ENCODE peak calls at places on chromosomes 5 and 9, in four cellular contexts. A, X, O and Q are unnamed samples.

GRCh38 chr5:37724395-37725125 is 115.3 kb downstream of the GDNF start:
- DNase-seq in A (no peak), O (no peak), X (no peak), Q (no peak)

GRCh38 chr5:132394681-132395259 is 25.3 kb downstream of the SLC22A5 start:
- DNase-seq in X (no peak), A (no peak), O (no peak), Q (no peak)

GRCh38 chr9:113906411-113907110 is 30.5 kb downstream of the ZNF618 start:
- DNase-seq in X (no peak), A (peak), O (no peak), Q (peak)

GRCh38 chr5:169091396-169091980 is 209.5 kb downstream of the SLIT3 start:
- DNase-seq in X (no peak), A (no peak), O (no peak), Q (no peak)

GRCh38 chr9:95874989-95875304 is 544 bp upstream of the ERCC6L2 start:
- DNase-seq in X (no peak), O (peak), A (no peak), Q (no peak)

GRCh38 chr5:14270212-14270702 is 127.1 kb downstream of the TRIO start:
- DNase-seq in X (no peak), A (no peak), O (peak), Q (peak)

GRCh38 chr5:16864566-16864965 is 71.5 kb downstream of the MYO10 start:
- DNase-seq in A (no peak), X (no peak), O (no peak), Q (no peak)

GRCh38 chr5:5899716-5900115 is 477.2 kb downstream of the ICE1 start:
- DNase-seq in X (no peak), A (no peak), O (no peak), Q (no peak)

GRCh38 chr5:81971086-81971693 is 633 bp upstream of the ATG10 start:
- DNase-seq in X (peak), A (no peak), O (peak), Q (peak)

GRCh38 chr9:125580701-125581286 is 126.2 kb downstream of the MAPKAP1 start:
- DNase-seq in A (no peak), O (no peak), X (peak), Q (no peak)

GRCh38 chr5:140207250-140207954 is 32.4 kb downstream of the CYSTM1 start:
- DNase-seq in X (no peak), A (no peak), O (no peak), Q (no peak)

GRCh38 chr5:132009706-132010405 is 1.6 kb downstream of the ACSL6 start:
- DNase-seq in O (no peak), X (no peak), A (no peak), Q (no peak)

GRCh38 chr9:119148855-119149254 is 220.4 kb downstream of the BRINP1 start:
- DNase-seq in O (no peak), X (no peak), A (no peak), Q (no peak)

GRCh38 chr5:173916233-173916632 is 28.1 kb downstream of the CPEB4 start:
- DNase-seq in X (no peak), A (no peak), O (no peak), Q (no peak)

GRCh38 chr9:93645921-93646639 is 69.7 kb downstream of the PHF2 start:
- DNase-seq in A (no peak), X (no peak), O (no peak), Q (no peak)

GRCh38 chr5:112083623-112084022 is 326.6 kb upstream of the NREP start:
- DNase-seq in O (no peak), X (no peak), A (no peak), Q (peak)

GRCh38 chr5:79806741-79807140 is 117.1 kb downstream of the CMYA5 start:
- DNase-seq in X (no peak), O (no peak), A (no peak), Q (no peak)

GRCh38 chr9:121797056-121797455 is 145.6 kb downstream of the DAB2IP start:
- DNase-seq in A (no peak), X (no peak), O (no peak), Q (no peak)

GRCh38 chr9:20906326-20906725 is 125.1 kb downstream of the HACD4 start:
- DNase-seq in O (no peak), X (no peak), A (no peak), Q (no peak)

GRCh38 chr5:86917117-86917579 is 299.4 kb downstream of the COX7C start:
- DNase-seq in O (no peak), X (no peak), A (peak), Q (peak)

GRCh38 chr9:2559212-2560152 is 62.1 kb upstream of the VLDLR start:
- DNase-seq in O (no peak), X (no peak), A (no peak), Q (peak)

GRCh38 chr5:14009575-14009974 is 65.1 kb upstream of the DNAH5 start:
- DNase-seq in X (no peak), O (no peak), A (no peak), Q (peak)

GRCh38 chr5:53037141-53037859 is 48.1 kb downstream of the ITGA2 start:
- DNase-seq in X (no peak), A (no peak), O (no peak), Q (peak)

GRCh38 chr5:5306696-5307095 is 115.8 kb upstream of the ICE1 start:
- DNase-seq in X (no peak), O (no peak), A (no peak), Q (peak)

GRCh38 chr5:149153193-149153750 is 12.0 kb downstream of the ABLIM3 start:
- DNase-seq in X (no peak), O (no peak), A (no peak), Q (no peak)

GRCh38 chr5:149151717-149152116 is 10.4 kb downstream of the ABLIM3 start:
- DNase-seq in O (no peak), A (no peak), X (no peak), Q (peak)

GRCh38 chr5:149152317-149152746 is 11.0 kb downstream of the ABLIM3 start:
- DNase-seq in A (no peak), O (no peak), X (no peak), Q (peak)

GRCh38 chr5:149154629-149155028 is 13.3 kb downstream of the ABLIM3 start:
- DNase-seq in A (no peak), X (no peak), O (no peak), Q (no peak)

DNA sequence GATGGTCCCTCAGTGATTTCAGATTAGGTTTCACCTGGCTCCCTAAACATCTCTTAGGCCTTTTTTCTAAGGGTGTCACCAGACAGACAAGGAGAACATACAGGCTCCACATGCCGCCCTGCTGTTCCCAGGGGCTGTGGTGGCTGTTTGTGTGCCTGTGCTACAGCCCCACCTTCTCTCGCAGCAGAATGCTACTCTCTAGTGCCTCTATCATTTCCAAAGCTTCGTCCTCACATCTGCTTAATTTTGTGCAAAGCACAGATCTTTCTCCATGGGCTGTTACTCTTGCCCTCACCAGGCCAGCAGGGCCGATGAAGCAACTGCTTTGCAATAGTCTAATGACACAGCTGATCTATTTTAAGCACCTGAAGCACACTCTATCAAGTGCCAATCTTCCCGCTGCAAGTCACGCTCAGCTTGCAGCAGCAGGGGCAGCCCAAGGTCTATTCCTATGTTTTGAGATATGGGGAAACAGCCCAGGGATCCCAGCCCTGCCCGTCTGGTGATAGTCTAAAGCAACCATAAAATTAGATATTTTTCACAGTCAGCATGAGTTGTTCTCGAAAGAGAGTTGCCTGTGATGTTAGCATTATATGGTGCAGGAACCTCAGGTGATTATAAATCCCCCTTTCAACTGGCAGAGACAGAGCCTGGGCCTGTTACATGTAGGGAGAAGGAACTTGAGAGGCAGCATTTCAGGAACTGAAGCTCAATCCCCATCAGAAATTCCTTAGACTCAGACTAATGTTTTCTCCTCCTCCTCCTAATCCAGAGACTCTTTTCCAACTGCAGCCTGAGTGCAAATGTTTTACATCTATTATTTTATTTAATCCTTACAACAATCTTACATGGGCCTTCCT is 12.7 kb downstream of the ABLIM3 start:
- DNase-seq in A (no peak), X (no peak), O (peak), Q (peak)
- H3K9ac ChIP-seq in A (no peak), X (no peak), O (peak), Q (peak)

DNA sequence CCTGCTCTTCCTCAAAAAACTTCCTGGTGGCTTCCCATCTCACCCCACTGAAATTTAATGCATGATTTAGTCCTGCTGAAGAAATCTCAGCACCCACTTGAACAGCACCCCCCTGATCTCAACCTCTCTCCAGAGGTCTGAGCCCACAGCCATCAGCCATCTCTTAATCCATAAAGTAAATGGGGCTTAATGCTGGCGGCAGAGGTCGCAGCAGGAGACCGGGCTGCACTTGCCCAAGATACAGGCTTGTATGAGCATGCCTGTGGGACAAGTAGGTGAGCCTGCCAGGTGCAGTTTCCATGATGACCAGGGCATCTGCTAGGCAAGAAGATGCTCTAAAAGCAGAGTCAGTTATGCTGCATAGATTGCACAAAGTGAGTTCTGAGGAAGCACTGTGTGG is 52.4 kb upstream of the CTXN3 start:
- DNase-seq in O (no peak), A (no peak), X (no peak), Q (no peak)
- TF ChIP-seq CHD1 in O (no peak), A (no peak), X (no peak), Q (no peak)

DNA sequence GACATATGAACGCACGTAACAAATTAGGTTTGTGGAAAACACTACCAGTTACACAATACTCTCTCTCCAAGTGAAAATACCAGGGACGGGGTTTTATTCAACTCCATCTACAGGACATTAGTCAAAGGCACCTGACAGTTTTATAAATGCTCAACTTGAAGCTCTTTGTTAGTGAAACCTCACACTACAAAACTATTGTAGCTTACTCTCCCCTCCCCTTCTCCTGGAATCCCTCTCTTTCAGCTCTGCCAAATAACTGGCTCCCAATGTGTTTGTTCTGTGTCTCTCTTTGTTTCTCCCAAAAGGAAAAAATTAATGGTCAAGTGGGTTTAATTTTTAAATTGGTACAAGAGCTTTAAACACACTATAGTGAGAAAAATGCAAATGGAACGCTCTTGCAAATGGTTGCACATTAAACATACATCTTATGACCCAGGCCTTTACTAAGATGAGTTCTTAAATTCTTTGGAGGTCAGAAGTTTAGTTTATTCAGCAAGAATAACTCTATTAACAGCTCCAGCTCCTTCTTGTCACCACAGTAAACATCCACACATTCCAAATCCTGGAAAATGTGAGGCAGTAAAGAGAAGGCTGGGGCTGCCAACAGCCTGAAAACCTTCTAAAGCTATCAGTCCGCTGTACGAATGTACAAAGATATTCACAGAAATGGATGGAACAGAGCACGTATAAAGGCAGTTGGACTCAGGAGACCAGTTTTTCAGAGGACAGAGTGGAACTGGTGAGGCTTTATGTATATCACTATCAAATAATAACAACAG is 48.3 kb downstream of the ZNF608 start:
- DNase-seq in X (no peak), O (no peak), A (no peak), Q (peak)
- H3K4me3 ChIP-seq in X (no peak), O (no peak), A (no peak), Q (no peak)

DNA sequence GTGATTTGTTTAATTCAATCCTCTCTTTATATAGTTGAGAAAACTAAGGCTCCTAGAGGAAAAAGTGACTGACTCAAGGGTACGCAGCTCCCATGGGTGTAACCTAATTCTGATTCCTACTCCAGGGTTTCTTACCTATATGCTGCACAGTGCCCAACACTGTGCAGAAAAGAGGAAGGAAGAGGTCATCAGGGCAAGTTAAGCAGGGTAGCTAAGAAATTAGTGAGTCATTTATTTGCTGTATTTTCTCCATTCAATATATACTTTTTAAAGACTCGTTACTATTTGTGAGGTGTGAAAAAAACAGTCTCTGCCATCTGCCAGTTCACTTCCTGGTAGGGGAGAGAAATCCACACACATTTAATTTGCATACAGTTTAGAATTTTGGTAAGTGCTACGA is 60.1 kb upstream of the TLR4 start:
- DNase-seq in X (no peak), A (no peak), O (no peak), Q (no peak)
- H3K9ac ChIP-seq in X (no peak), A (no peak), O (no peak), Q (no peak)

DNA sequence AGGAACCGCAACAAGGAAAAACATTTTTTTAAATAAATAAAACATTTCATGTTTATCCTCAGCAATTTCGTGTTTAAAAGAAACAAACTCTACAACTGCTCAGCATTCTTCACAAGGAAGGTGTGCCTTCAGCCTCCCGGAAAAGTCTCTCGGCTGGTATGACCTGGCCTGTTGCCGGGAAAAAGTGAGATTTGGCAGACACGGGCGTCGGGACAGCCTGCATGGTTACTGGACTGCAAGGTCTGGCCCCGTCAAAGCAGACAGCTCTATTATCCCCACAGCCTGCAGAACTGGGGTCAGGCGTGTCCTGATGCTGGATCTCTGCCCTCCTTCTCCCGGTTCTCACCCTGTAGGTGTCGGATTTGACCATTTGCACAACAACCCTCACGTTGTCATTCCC is 120.3 kb upstream of the SPATA31C2 start:
- DNase-seq in X (no peak), A (no peak), O (no peak), Q (no peak)
- TF ChIP-seq CHD1 in X (no peak), A (no peak), O (no peak), Q (no peak)

GRCh38 chr5:119313876-119314605 is 41.8 kb upstream of the TNFAIP8 start:
- DNase-seq in A (no peak), O (no peak), X (no peak), Q (no peak)
- H3K4me3 ChIP-seq in A (no peak), O (no peak), X (no peak), Q (no peak)

DNA sequence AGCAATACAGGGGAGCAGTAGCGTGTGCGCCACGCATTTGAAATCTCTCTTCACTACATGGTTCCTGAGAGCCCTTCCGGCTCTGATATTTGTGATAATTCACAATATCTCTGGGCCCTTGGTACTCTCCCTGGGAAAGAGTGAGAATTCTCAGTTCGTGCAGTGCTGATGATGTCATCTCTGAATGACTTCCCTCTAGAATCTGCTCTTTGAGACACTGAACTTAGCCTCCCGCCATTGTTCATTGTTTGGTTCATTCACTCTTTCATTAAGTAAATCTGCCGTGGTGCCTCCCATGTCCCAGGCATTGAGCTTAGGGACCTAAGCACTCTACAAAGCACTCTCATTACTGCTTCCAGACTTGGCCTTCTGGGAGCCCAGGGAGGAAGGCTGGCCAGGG is 94.0 kb downstream of the PPARGC1B start:
- DNase-seq in O (no peak), X (no peak), A (no peak), Q (no peak)
- H3K9ac ChIP-seq in O (no peak), X (no peak), A (no peak), Q (no peak)